ENCODE peak calls at places on chromosome 3, in six cellular contexts. V is transverse colon, U is stromal cell of bone marrow, H is astrocyte of the hippocampus, F is activated T-cell treated with anti-CD3 and anti-CD28 coated beads for 1 hour, B is fibroblast of mammary gland. L is an unnamed sample.

GRCh38 chr3:37886395-37886794 is 24.7 kb downstream of the CTDSPL start:
- DNase-seq in V (no peak), U (no peak), H (no peak), F (no peak), B (no peak), L (no peak)

GRCh38 chr3:12966847-12967750 is 106.1 kb downstream of the IQSEC1 start:
- DNase-seq in V (peak), U (no peak), H (peak), F (no peak), B (peak), L (peak)

GRCh38 chr3:58566398-58567250 is 10.6 kb downstream of the FAM107A start:
- DNase-seq in V (no peak), U (no peak), H (no peak), F (no peak), B (no peak), L (no peak)

GRCh38 chr3:143158549-143158988 is 39.0 kb downstream of the CHST2 start:
- DNase-seq in V (no peak), U (peak), H (peak), F (no peak), B (peak), L (no peak)

GRCh38 chr3:197456271-197457091 is 99.3 kb downstream of the BDH1 start:
- DNase-seq in V (peak), U (peak), H (peak), F (peak), B (peak), L (peak)

GRCh38 chr3:143119974-143120715 is 574 bp downstream of the CHST2 start:
- DNase-seq in V (peak), U (no peak), H (peak), F (peak), B (no peak), L (peak)

GRCh38 chr3:113615976-113616375 is 80.5 kb downstream of the USF3 start:
- DNase-seq in V (no peak), U (no peak), H (no peak), F (no peak), B (no peak), L (no peak)

GRCh38 chr3:19065027-19065426 is 83.3 kb upstream of the KCNH8 start:
- DNase-seq in V (no peak), U (no peak), H (peak), F (no peak), B (no peak), L (no peak)

GRCh38 chr3:80770106-80771079 is 991.1 kb downstream of the GBE1 start:
- DNase-seq in V (no peak), U (no peak), H (no peak), F (no peak), B (peak), L (no peak)

GRCh38 chr3:53264718-53265117 is 8.9 kb upstream of the TKT start:
- DNase-seq in V (no peak), U (no peak), H (no peak), F (no peak), B (no peak), L (no peak)

GRCh38 chr3:178428037-178428436 is 108.2 kb upstream of the KCNMB2 start:
- DNase-seq in V (no peak), U (no peak), H (no peak), F (no peak), B (no peak), L (no peak)

GRCh38 chr3:193333229-193333628 is 45.3 kb downstream of the ATP13A5 start:
- DNase-seq in V (no peak), U (no peak), H (no peak), F (no peak), B (no peak), L (no peak)

GRCh38 chr3:101252897-101253296 is 67.5 kb downstream of the IMPG2 start:
- DNase-seq in V (no peak), U (no peak), H (no peak), F (no peak), B (no peak), L (no peak)

GRCh38 chr3:38541800-38542199 is 45.7 kb downstream of the EXOG start:
- DNase-seq in V (no peak), U (peak), H (no peak), F (no peak), B (peak), L (no peak)

GRCh38 chr3:13195374-13195773 is 122.1 kb upstream of the IQSEC1 start:
- DNase-seq in V (no peak), U (no peak), H (no peak), F (no peak), B (no peak), L (no peak)

GRCh38 chr3:168071535-168071934 is 24.2 kb downstream of the GOLIM4 start:
- DNase-seq in V (no peak), U (peak), H (peak), F (no peak), B (peak), L (no peak)

GRCh38 chr3:184567924-184568590 is 6.5 kb downstream of the EPHB3 start:
- DNase-seq in V (no peak), U (no peak), H (no peak), F (no peak), B (no peak), L (no peak)

GRCh38 chr3:189950258-189950657 is 170.4 kb downstream of the P3H2 start:
- DNase-seq in V (no peak), U (no peak), H (no peak), F (no peak), B (no peak), L (no peak)

GRCh38 chr3:72161870-72162617 is 377.1 kb upstream of the PROK2 start:
- DNase-seq in V (peak), U (no peak), H (peak), F (no peak), B (peak), L (peak)

GRCh38 chr3:16290007-16290826 is 25.2 kb downstream of the OXNAD1 start:
- DNase-seq in V (peak), U (peak), H (peak), F (peak), B (peak), L (no peak)

GRCh38 chr3:124034809-124035152 is 42.9 kb upstream of the ROPN1 start:
- DNase-seq in V (no peak), U (no peak), H (no peak), F (no peak), B (no peak), L (no peak)

GRCh38 chr3:195260286-195260905 is 10.6 kb downstream of the XXYLT1 start:
- DNase-seq in V (peak), U (no peak), H (no peak), F (no peak), B (peak), L (peak)

GRCh38 chr3:37896775-37897174 is 35.1 kb downstream of the CTDSPL start:
- DNase-seq in V (no peak), U (no peak), H (no peak), F (no peak), B (no peak), L (no peak)

GRCh38 chr3:55885721-55886120 is 398.6 kb upstream of the WNT5A start:
- DNase-seq in V (no peak), U (no peak), H (peak), F (no peak), B (peak), L (no peak)

GRCh38 chr3:111246967-111247760 is 175.5 kb downstream of the NECTIN3 start:
- DNase-seq in V (no peak), U (peak), H (peak), F (no peak), B (peak), L (no peak)

GRCh38 chr3:98329392-98330124 is 24.1 kb upstream of the OR5K4 start:
- DNase-seq in V (peak), U (peak), H (peak), F (peak), B (peak), L (peak)

GRCh38 chr3:139574026-139574947 is 34.7 kb upstream of the RBP1 start:
- DNase-seq in V (no peak), U (no peak), H (no peak), F (no peak), B (peak), L (peak)

GRCh38 chr3:83482402-83482801 is 1476.4 kb upstream of the CADM2 start:
- DNase-seq in V (no peak), U (no peak), H (no peak), F (no peak), B (no peak), L (no peak)

GRCh38 chr3:171901615-171902312 is 58.6 kb downstream of the TMEM212 start:
- DNase-seq in V (no peak), U (no peak), H (no peak), F (no peak), B (peak), L (no peak)

GRCh38 chr3:153080778-153081240 is 81.2 kb upstream of the RAP2B start:
- DNase-seq in V (no peak), U (no peak), H (no peak), F (no peak), B (no peak), L (no peak)

GRCh38 chr3:124504332-124505059 is 225.8 kb upstream of the UMPS start:
- DNase-seq in V (no peak), U (peak), H (peak), F (no peak), B (peak), L (no peak)

GRCh38 chr3:59426851-59427565 is 377.2 kb upstream of the CFAP20DC start:
- DNase-seq in V (no peak), U (peak), H (peak), F (no peak), B (peak), L (no peak)

GRCh38 chr3:171672538-171672937 is 137.7 kb downstream of the PLD1 start:
- DNase-seq in V (no peak), U (no peak), H (no peak), F (no peak), B (no peak), L (no peak)

GRCh38 chr3:41907330-41908073 is 54.4 kb downstream of the ULK4 start:
- DNase-seq in V (no peak), U (no peak), H (peak), F (no peak), B (peak), L (no peak)

GRCh38 chr3:66496731-66497130 is 4.1 kb downstream of the LRIG1 start:
- DNase-seq in V (no peak), U (no peak), H (no peak), F (no peak), B (no peak), L (no peak)

GRCh38 chr3:188021502-188022040 is 132.4 kb upstream of the LPP start:
- DNase-seq in V (no peak), U (no peak), H (peak), F (no peak), B (peak), L (no peak)

GRCh38 chr3:9088431-9089353 is 125.4 kb upstream of the RAD18 start:
- DNase-seq in V (peak), U (no peak), H (peak), F (no peak), B (peak), L (no peak)